ENCODE peak calls at places on chromosome 7, in seven cellular contexts. D, F, L, J, R, H and N are unnamed samples. For H3K4me1, H3K9me3 and H3K27me3, the result is how much of the 10 kb centered on the place peaks cover.

GRCh38 chr7:82605247-82605864 is 161.8 kb upstream of the CACNA2D1 start:
- DNase-seq in F (peak), R (no peak), H (no peak), D (no peak), L (no peak), J (no peak), N (no peak)

GRCh38 chr7:23696916-23697441 is 13.0 kb upstream of the STK31 start:
- DNase-seq in H (no peak), F (peak), D (peak), J (no peak), L (no peak), R (peak), N (peak)

GRCh38 chr7:129906700-129907099 is 46.1 kb downstream of the UBE2H start:
- DNase-seq in D (no peak), F (peak), R (no peak), L (no peak), H (no peak), J (no peak), N (no peak)

GRCh38 chr7:115297651-115298050 is 375.8 kb downstream of the MDFIC start:
- DNase-seq in J (peak), R (no peak), L (no peak), D (peak), H (no peak), F (peak), N (peak)

GRCh38 chr7:137626469-137627067 is 220.2 kb downstream of the DGKI start:
- DNase-seq in D (peak), R (no peak), F (peak), J (peak), L (no peak), H (no peak), N (peak)

GRCh38 chr7:122262246-122262645 is 42.3 kb downstream of the FEZF1 start:
- DNase-seq in H (no peak), J (no peak), D (no peak), F (no peak), L (no peak), R (no peak), N (no peak)

GRCh38 chr7:36600314-36600682 is 124.0 kb downstream of the AOAH start:
- DNase-seq in F (no peak), L (no peak), J (peak), H (no peak), D (no peak), R (peak), N (no peak)

GRCh38 chr7:81659697-81660395 is 110.0 kb downstream of the HGF start:
- DNase-seq in J (no peak), L (no peak), F (no peak), H (no peak), D (no peak), R (no peak), N (no peak)

GRCh38 chr7:42053834-42054233 is 183.2 kb downstream of the GLI3 start:
- DNase-seq in F (no peak), L (no peak), J (no peak), H (no peak), R (no peak), D (no peak), N (no peak)

GRCh38 chr7:15687645-15688025 is 1.2 kb upstream of the MEOX2 start:
- DNase-seq in L (no peak), F (no peak), R (no peak), J (peak), H (no peak), D (no peak), N (peak)

GRCh38 chr7:30800785-30801252 is 29.6 kb downstream of the MINDY4 start:
- DNase-seq in L (peak), R (no peak), J (no peak), H (peak), D (peak), F (peak), N (peak)

GRCh38 chr7:25359471-25360059 is 131.3 kb upstream of the NPVF start:
- DNase-seq in F (peak), R (no peak), H (no peak), J (no peak), D (no peak), L (no peak), N (no peak)

GRCh38 chr7:44625899-44626511 is 19.6 kb downstream of the OGDH start:
- DNase-seq in R (no peak), L (no peak), J (no peak), D (no peak), H (no peak), F (no peak), N (no peak)

GRCh38 chr7:152909280-152909679 is 149.7 kb downstream of the ACTR3B start:
- DNase-seq in L (no peak), D (no peak), F (no peak), R (no peak), H (no peak), J (no peak), N (no peak)

GRCh38 chr7:149714910-149715471 is 58.4 kb downstream of the ZNF467 start:
- DNase-seq in L (peak), H (peak), D (peak), J (no peak), R (peak), F (no peak), N (no peak)

GRCh38 chr7:29328811-29329210 is 134.2 kb downstream of the CHN2 start:
- DNase-seq in L (no peak), R (no peak), J (no peak), H (no peak), F (no peak), D (no peak), N (no peak)

GRCh38 chr7:42244828-42245227 is 7.8 kb upstream of the GLI3 start:
- DNase-seq in J (no peak), R (no peak), H (no peak), F (no peak), L (no peak), D (no peak), N (no peak)

DNA sequence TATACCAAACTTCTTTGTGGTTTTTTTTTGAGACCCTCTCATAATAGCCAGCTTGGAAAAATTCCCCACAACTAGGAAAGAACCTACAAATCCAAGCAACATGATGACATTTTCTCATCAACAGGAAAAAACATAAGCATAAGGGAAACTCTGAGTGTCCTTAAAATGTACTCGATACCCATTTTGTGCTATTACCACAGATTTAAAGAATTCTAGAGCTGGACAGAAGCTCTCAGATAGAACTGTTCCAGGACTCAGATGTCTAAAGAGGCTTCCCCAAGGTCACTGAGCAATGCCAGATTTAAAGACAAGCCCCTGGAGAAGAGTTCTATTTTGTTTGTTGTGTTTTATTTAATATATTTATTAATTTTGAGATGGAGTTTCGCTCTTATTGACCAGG is 214.9 kb upstream of the KLF14 start:
- DNase-seq in F (no peak), H (no peak), R (no peak), J (no peak), D (no peak), L (no peak), N (no peak)
- H3K4me1 ChIP-seq in F (under half), H (under half), R (half or more), J (under half), D (half or more), L (under half), N (under half)

GRCh38 chr7:157771689-157772088 is 434.9 kb downstream of the DNAJB6 start:
- DNase-seq in L (no peak), R (no peak), H (no peak), D (no peak), J (no peak), F (no peak), N (no peak)

GRCh38 chr7:157769016-157769869 is 432.4 kb downstream of the DNAJB6 start:
- DNase-seq in L (no peak), D (no peak), R (peak), J (no peak), F (no peak), H (no peak), N (no peak)

GRCh38 chr7:157770716-157771320 is 434.0 kb downstream of the DNAJB6 start:
- DNase-seq in H (no peak), L (no peak), F (no peak), J (no peak), R (peak), D (no peak), N (no peak)

GRCh38 chr7:157768198-157768597 is 431.4 kb downstream of the DNAJB6 start:
- DNase-seq in L (no peak), J (no peak), D (no peak), H (no peak), F (no peak), R (peak), N (peak)

DNA sequence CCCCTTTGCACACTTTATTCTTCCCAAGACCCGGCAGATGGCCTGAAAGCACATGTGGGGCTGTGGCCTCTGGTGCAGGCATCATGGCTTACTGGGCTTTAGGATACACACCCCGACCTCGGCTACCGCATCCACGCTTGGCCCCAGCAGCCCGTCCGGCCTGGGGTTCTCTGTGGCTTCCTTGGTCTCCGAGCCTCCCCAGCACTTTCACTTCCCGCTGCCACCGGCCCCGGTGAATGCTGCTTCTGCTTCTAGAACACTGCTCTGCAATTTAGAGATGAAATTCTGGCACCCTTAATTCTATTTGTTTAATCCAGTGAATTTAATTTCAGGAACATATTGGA is 433.0 kb downstream of the DNAJB6 start:
- DNase-seq in H (no peak), D (no peak), F (no peak), R (peak), J (no peak), L (no peak), N (no peak)
- H3K9me3 ChIP-seq in H (under half), D (under half), F (under half), R (under half), J (under half), L (under half), N (under half)

DNA sequence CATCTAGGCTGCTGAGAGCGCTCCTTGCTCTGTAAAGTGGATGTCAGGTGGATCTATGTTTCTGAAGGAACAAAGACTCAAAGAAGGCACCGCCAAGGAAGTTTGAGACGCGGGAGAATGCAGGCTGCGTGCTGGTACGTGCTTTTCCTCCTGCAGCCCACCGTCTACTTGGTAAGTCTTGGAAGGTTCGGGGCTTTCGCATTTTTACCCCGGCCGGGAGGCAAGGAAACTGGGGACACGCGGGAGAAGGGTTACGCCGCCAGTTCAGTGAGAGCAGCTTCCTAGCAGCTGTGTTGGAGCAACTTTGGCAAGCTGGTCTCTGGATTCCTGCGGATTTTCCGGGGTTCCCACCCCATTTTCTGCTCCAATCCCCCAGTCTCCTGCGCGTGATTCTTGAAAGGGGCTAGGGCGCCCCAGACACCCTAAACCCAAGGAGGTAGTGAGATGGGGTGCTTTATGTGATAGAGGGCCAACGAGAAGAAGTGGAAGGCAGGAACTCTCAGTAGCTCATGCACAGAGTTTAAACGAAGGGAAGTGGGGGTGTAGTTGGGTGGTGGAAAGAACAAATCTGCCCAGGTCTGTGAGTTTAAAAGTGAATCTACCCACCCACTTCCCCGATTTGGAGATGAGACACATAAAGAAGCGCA is 2.3 kb downstream of the NXPH1 start:
- DNase-seq in L (no peak), R (no peak), D (no peak), H (no peak), F (no peak), J (no peak), N (no peak)
- H3K27me3 ChIP-seq in L (half or more), R (half or more), D (half or more), H (under half), F (half or more), J (half or more), N (under half)

GRCh38 chr7:74173866-74174605 is at the start of gene EIF4H:
- DNase-seq in J (peak), F (peak), H (peak), L (peak), R (peak), D (peak), N (peak)

GRCh38 chr7:74174606-74175082 is 488 bp downstream of the EIF4H start:
- DNase-seq in L (peak), R (no peak), J (peak), D (peak), H (peak), F (peak), N (peak)

GRCh38 chr7:74176555-74176954 is 2.4 kb downstream of the EIF4H start:
- DNase-seq in F (no peak), L (no peak), D (no peak), J (no peak), R (no peak), H (no peak), N (no peak)

GRCh38 chr7:74173491-74173865 is 678 bp upstream of the EIF4H start:
- DNase-seq in L (no peak), D (no peak), J (no peak), F (no peak), R (no peak), H (no peak), N (no peak)

GRCh38 chr7:74175270-74175803 is 1.2 kb downstream of the EIF4H start:
- DNase-seq in H (peak), F (no peak), J (no peak), L (no peak), D (no peak), R (no peak), N (no peak)
- H3K4me1 ChIP-seq in H (under half), F (under half), J (under half), L (half or more), D (half or more), R (half or more), N (under half)

GRCh38 chr7:68917041-68917651 is 681.1 kb upstream of the AUTS2 start:
- DNase-seq in H (no peak), J (no peak), R (no peak), L (no peak), F (no peak), D (no peak), N (no peak)
- H3K9me3 ChIP-seq in H (under half), J (under half), R (under half), L (under half), F (under half), D (under half), N (under half)

GRCh38 chr7:156167987-156168386 is 355.7 kb upstream of the SHH start:
- DNase-seq in D (no peak), J (no peak), F (no peak), H (no peak), R (no peak), L (no peak), N (no peak)

GRCh38 chr7:156169474-156170370 is 357.5 kb upstream of the SHH start:
- DNase-seq in L (no peak), R (no peak), H (no peak), D (no peak), J (no peak), F (no peak), N (no peak)

GRCh38 chr7:156166692-156167416 is 354.6 kb upstream of the SHH start:
- DNase-seq in J (no peak), H (no peak), L (no peak), R (no peak), F (no peak), D (no peak), N (no peak)

GRCh38 chr7:156168434-156168833 is 356.2 kb upstream of the SHH start:
- DNase-seq in H (no peak), F (no peak), J (no peak), D (no peak), R (no peak), L (no peak), N (no peak)

GRCh38 chr7:156167417-156167807 is 355.1 kb upstream of the SHH start:
- DNase-seq in L (no peak), D (no peak), F (no peak), J (no peak), R (no peak), H (no peak), N (no peak)
- H3K27me3 ChIP-seq in L (under half), D (under half), F (under half), J (under half), R (under half), H (under half), N (under half)

GRCh38 chr7:126696639-126697038 is 556.1 kb downstream of the GRM8 start:
- DNase-seq in L (no peak), F (no peak), D (no peak), R (no peak), H (no peak), J (no peak), N (no peak)
- H3K4me1 ChIP-seq in L (under half), F (under half), D (under half), R (under half), H (under half), J (under half), N (under half)

DNA sequence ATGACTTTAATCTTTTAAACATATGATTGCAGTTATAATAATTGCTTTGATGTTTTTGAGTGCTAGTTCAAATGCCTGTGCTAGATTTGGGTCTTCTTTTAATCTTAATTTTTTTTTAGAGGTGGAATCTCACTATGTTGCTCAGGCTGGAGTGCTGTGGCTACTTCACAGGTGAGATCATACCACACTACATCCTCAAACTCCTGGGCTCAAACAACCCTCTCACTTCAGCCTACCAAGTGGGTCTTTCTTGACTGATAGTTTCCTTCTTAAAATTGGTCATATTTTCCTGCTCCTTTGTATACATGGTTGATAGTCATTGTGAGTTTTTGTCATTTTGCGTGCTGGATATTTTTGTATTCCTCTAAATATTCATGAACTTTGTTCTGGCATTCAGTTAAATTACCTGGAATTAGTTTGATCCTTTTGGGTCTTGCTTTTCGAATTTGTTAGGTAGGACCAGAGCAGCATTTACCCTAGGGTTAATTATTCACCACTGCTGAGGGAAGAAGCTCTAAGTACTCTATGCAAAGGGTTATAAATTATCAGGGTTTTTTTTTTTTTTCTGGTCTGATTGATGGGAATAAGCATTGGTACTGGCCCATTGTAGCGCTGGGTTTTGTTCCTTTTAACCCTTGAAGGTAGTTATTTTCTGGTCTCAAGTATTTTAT is 12.1 kb upstream of the TCAF1 start:
- DNase-seq in D (no peak), R (no peak), J (no peak), F (no peak), L (no peak), H (no peak), N (no peak)
- H3K9me3 ChIP-seq in D (under half), R (under half), J (under half), F (under half), L (under half), H (under half), N (under half)

GRCh38 chr7:131943616-131944015 is 387.2 kb upstream of the PODXL start:
- DNase-seq in F (no peak), R (no peak), J (no peak), L (no peak), H (no peak), D (no peak), N (no peak)

GRCh38 chr7:131944556-131945069 is 388.2 kb upstream of the PODXL start:
- DNase-seq in R (no peak), D (no peak), F (no peak), L (no peak), J (no peak), H (no peak), N (no peak)

GRCh38 chr7:131941291-131941690 is 384.9 kb upstream of the PODXL start:
- DNase-seq in L (no peak), F (no peak), R (no peak), D (no peak), J (no peak), H (no peak), N (no peak)

GRCh38 chr7:131942287-131943150 is 386.1 kb upstream of the PODXL start:
- DNase-seq in R (no peak), L (no peak), D (no peak), H (no peak), F (no peak), J (no peak), N (no peak)

GRCh38 chr7:131943211-131943610 is 386.8 kb upstream of the PODXL start:
- DNase-seq in H (no peak), D (no peak), J (no peak), L (no peak), R (no peak), F (no peak), N (no peak)
- H3K27me3 ChIP-seq in H (under half), D (under half), J (under half), L (under half), R (half or more), F (under half), N (under half)